ENCODE peak calls at places on chromosomes 5 and 9, in nine cellular contexts. U is pancreas; C is effector memory CD4-positive, alpha-beta T cell; L is tibial artery; S is psoas muscle; F is upper lobe of right lung; D is CD8-positive, alpha-beta memory T cell; M is right atrium auricular region; K is K562. I is an unnamed sample.

GRCh38 chr5:34706084-34706483 is 50.0 kb downstream of the RAI14 start:
- DNase-seq in C (no peak), S (no peak), M (no peak), L (no peak), K (no peak), D (no peak), F (no peak), U (no peak), I (no peak)

GRCh38 chr5:53151713-53152458 is 42.3 kb upstream of the MOCS2 start:
- DNase-seq in U (no peak), K (no peak), S (no peak), C (no peak), F (no peak), M (no peak), L (peak; percentile 61), D (no peak), I (no peak)

GRCh38 chr5:163607256-163607655 is 101.8 kb downstream of the MAT2B start:
- DNase-seq in F (no peak), S (no peak), K (no peak), D (no peak), C (no peak), L (no peak), M (no peak), U (no peak), I (no peak)

GRCh38 chr5:7869474-7870136 is 657 bp downstream of the MTRR start:
- DNase-seq in S (no peak), L (no peak), K (no peak), C (no peak), M (no peak), D (peak; percentile 15), F (peak; percentile 75), U (no peak), I (peak; percentile 19)

GRCh38 chr5:10262995-10263394 is 12.9 kb downstream of the CCT5 start:
- DNase-seq in S (no peak), U (no peak), C (no peak), L (no peak), K (no peak), D (no peak), F (no peak), M (peak; percentile 50), I (no peak)

GRCh38 chr5:95184924-95185323 is 100.0 kb downstream of the MCTP1 start:
- DNase-seq in K (no peak), S (no peak), C (no peak), F (no peak), U (no peak), D (no peak), L (no peak), M (no peak), I (no peak)

GRCh38 chr5:175216991-175217390 is 227.0 kb downstream of the DRD1 start:
- DNase-seq in F (no peak), S (peak; percentile 54), C (no peak), M (peak; percentile 65), L (peak; percentile 55), K (no peak), U (no peak), D (no peak), I (no peak)

GRCh38 chr9:94805585-94805984 is 79.1 kb downstream of the AOPEP start:
- DNase-seq in K (no peak), U (no peak), D (no peak), L (no peak), C (no peak), M (no peak), F (no peak), S (no peak), I (no peak)

GRCh38 chr5:178323961-178324360 is 91.4 kb upstream of the PHYKPL start:
- DNase-seq in F (peak; percentile 45), K (no peak), S (no peak), C (no peak), L (no peak), M (no peak), D (no peak), U (no peak), I (no peak)

GRCh38 chr9:107739601-107740082 is 250.1 kb upstream of the KLF4 start:
- DNase-seq in L (peak; percentile 71), F (peak; percentile 66), C (no peak), K (no peak), U (peak; percentile 64), D (no peak), S (peak; percentile 80), M (peak; percentile 77), I (no peak)

GRCh38 chr9:110040788-110041187 is 167.2 kb downstream of the C9orf152 start:
- DNase-seq in L (no peak), D (no peak), U (no peak), S (no peak), C (no peak), M (no peak), F (no peak), K (no peak), I (no peak)

GRCh38 chr5:175195698-175196656 is 248.0 kb downstream of the DRD1 start:
- DNase-seq in K (no peak), D (no peak), L (no peak), C (no peak), U (no peak), M (no peak), S (no peak), F (no peak), I (no peak)

GRCh38 chr9:85969727-85970126 is 28.8 kb downstream of the NAA35 start:
- DNase-seq in K (no peak), D (no peak), L (no peak), S (no peak), U (no peak), M (no peak), C (no peak), F (no peak), I (no peak)

GRCh38 chr5:124398471-124398870 is 348.0 kb downstream of the ZNF608 start:
- DNase-seq in F (no peak), U (no peak), S (no peak), C (no peak), M (no peak), L (no peak), D (no peak), K (no peak), I (no peak)

GRCh38 chr5:82358454-82358853 is 80.3 kb upstream of the RPS23 start:
- DNase-seq in M (no peak), F (no peak), C (no peak), K (no peak), U (no peak), D (no peak), S (no peak), L (no peak), I (peak; percentile 83)

GRCh38 chr5:53419247-53419646 is 61.2 kb upstream of the FST start:
- DNase-seq in L (no peak), F (no peak), S (no peak), D (no peak), K (no peak), U (no peak), M (no peak), C (no peak), I (no peak)

GRCh38 chr5:142697356-142697807 is 11.5 kb upstream of the FGF1 start:
- DNase-seq in C (no peak), F (no peak), D (no peak), K (no peak), U (no peak), L (peak; percentile 66), M (peak; percentile 81), S (peak; percentile 76), I (no peak)

GRCh38 chr5:129996896-129997295 is 92.6 kb downstream of the CHSY3 start:
- DNase-seq in S (no peak), M (no peak), U (no peak), L (no peak), C (no peak), F (no peak), D (no peak), K (no peak), I (no peak)

GRCh38 chr5:31664566-31664965 is 25.6 kb downstream of the PDZD2 start:
- DNase-seq in C (no peak), L (no peak), U (no peak), D (no peak), S (no peak), F (no peak), K (peak; percentile 52), M (no peak), I (no peak)
- H3K27ac ChIP-seq in C (no peak overlapping the region), L (peak overlapping the region; percentile 85), U (no peak overlapping the region), D (no peak overlapping the region), S (no peak overlapping the region), F (no peak overlapping the region), K (no peak overlapping the region), M (no peak overlapping the region), I (no peak overlapping the region)

GRCh38 chr5:172901012-172901780 is 58.0 kb upstream of the RPL26L1 start:
- DNase-seq in F (no peak), C (no peak), M (peak; percentile 92), U (peak; percentile 92), K (peak; percentile 90), L (peak; percentile 90), S (peak; percentile 78), D (no peak), I (peak; percentile 14)
- H3K27ac ChIP-seq in F (peak overlapping the region; percentile 91), C (no peak overlapping the region), M (peak overlapping the region; percentile 85), U (peak overlapping the region; percentile 99), K (peak overlapping the region; percentile 79), L (peak overlapping the region; percentile 92), S (peak overlapping the region; percentile 97), D (no peak overlapping the region), I (peak overlapping the region; percentile 88)

GRCh38 chr5:172732201-172732865 is 38.7 kb downstream of the DUSP1 start:
- DNase-seq in L (peak; percentile 18), D (no peak), K (no peak), M (no peak), S (no peak), U (no peak), C (no peak), F (no peak), I (no peak)
- H3K27ac ChIP-seq in L (peak overlapping the region; percentile 90), D (no peak overlapping the region), K (no peak overlapping the region), M (peak overlapping the region; percentile 94), S (peak overlapping the region; percentile 79), U (peak overlapping the region; percentile 93), C (no peak overlapping the region), F (peak overlapping the region; percentile 96), I (no peak overlapping the region)

GRCh38 chr9:135963938-135964337 is 2.8 kb upstream of the UBAC1 start:
- DNase-seq in C (no peak), U (peak; percentile 66), D (no peak), L (no peak), M (no peak), S (no peak), F (no peak), K (no peak), I (no peak)

GRCh38 chr9:135961277-135961705 is at the start of gene UBAC1:
- DNase-seq in S (peak; percentile 98), K (peak; percentile 92), F (peak; percentile 98), M (peak; percentile 98), U (peak; percentile 98), D (peak; percentile 93), L (peak; percentile 93), C (peak; percentile 91), I (peak; percentile 97)

GRCh38 chr9:135961811-135962695 is 880 bp upstream of the UBAC1 start:
- DNase-seq in C (no peak), K (no peak), F (no peak), U (no peak), D (no peak), S (no peak), L (no peak), M (no peak), I (no peak)

GRCh38 chr9:135963338-135963737 is 2.2 kb upstream of the UBAC1 start:
- DNase-seq in D (no peak), M (no peak), F (no peak), U (no peak), L (no peak), C (no peak), S (no peak), K (no peak), I (no peak)

GRCh38 chr9:135962696-135963307 is 1.6 kb upstream of the UBAC1 start:
- DNase-seq in S (no peak), L (no peak), D (no peak), M (no peak), K (no peak), U (no peak), F (no peak), C (no peak), I (no peak)
- H3K27ac ChIP-seq in S (no peak overlapping the region), L (no peak overlapping the region), D (no peak overlapping the region), M (no peak overlapping the region), K (peak overlapping the region; percentile 81), U (no peak overlapping the region), F (no peak overlapping the region), C (no peak overlapping the region), I (no peak overlapping the region)